ENCODE peak calls at places on chromosomes 7 and 10, in six cellular contexts. B is 8988T, Q is AML-193, A is skeletal muscle cell, G is NCI-H1092 treated with DMSO at 0.1 percent for 48 hours, F is SK-N-DZ. J is an unnamed sample.

GRCh38 chr10:112491144-112491543 is 44.1 kb downstream of the VTI1A start:
- DNase-seq in B (no peak), F (no peak), G (no peak), Q (no peak), A (no peak), J (peak)

GRCh38 chr7:21192662-21193061 is 235.2 kb upstream of the SP4 start:
- DNase-seq in B (no peak), F (no peak), A (no peak), Q (no peak), G (no peak), J (no peak)

GRCh38 chr10:48245977-48246376 is 28.5 kb downstream of the FRMPD2 start:
- DNase-seq in F (no peak), Q (no peak), G (no peak), A (no peak), B (no peak), J (no peak)

GRCh38 chr10:126393076-126393475 is 4.8 kb upstream of the ADAM12 start:
- DNase-seq in A (no peak), G (no peak), B (no peak), Q (no peak), F (no peak), J (no peak)

GRCh38 chr7:4683043-4683883 is 1.2 kb downstream of the FOXK1 start:
- DNase-seq in B (no peak), F (no peak), G (no peak), Q (no peak), A (no peak), J (no peak)

GRCh38 chr10:67114945-67115344 is 189.1 kb downstream of the LRRTM3 start:
- DNase-seq in A (no peak), F (peak), G (peak), Q (no peak), B (no peak), J (peak)

GRCh38 chr10:28793482-28793881 is 116.2 kb downstream of the BAMBI start:
- DNase-seq in G (no peak), F (no peak), A (no peak), Q (no peak), B (no peak), J (no peak)

GRCh38 chr7:112448376-112448775 is 1.9 kb upstream of the IFRD1 start:
- DNase-seq in Q (no peak), G (no peak), F (no peak), A (no peak), B (no peak), J (no peak)

GRCh38 chr10:31947144-31947926 is 18.7 kb upstream of the ARHGAP12 start:
- DNase-seq in A (peak), B (peak), F (no peak), Q (no peak), G (peak), J (peak)

GRCh38 chr7:27641576-27642230 is 21.0 kb downstream of the HIBADH start:
- DNase-seq in B (no peak), A (no peak), G (no peak), Q (no peak), F (no peak), J (no peak)

GRCh38 chr10:90288403-90288933 is 569.4 kb downstream of the HTR7 start:
- DNase-seq in B (no peak), G (no peak), Q (no peak), F (no peak), A (no peak), J (no peak)

GRCh38 chr10:110512461-110513187 is 14.9 kb downstream of the DUSP5 start:
- DNase-seq in B (no peak), A (peak), Q (no peak), F (no peak), G (no peak), J (no peak)

GRCh38 chr10:46548781-46549090 is 7.7 kb downstream of the GPRIN2 start:
- DNase-seq in Q (no peak), G (no peak), B (no peak), F (no peak), A (no peak), J (no peak)

GRCh38 chr7:30652951-30653641 is 29.2 kb downstream of the CRHR2 start:
- DNase-seq in G (no peak), F (no peak), B (no peak), A (no peak), Q (no peak), J (no peak)

GRCh38 chr10:113309791-113310190 is 243.1 kb upstream of the HABP2 start:
- DNase-seq in F (no peak), A (no peak), B (no peak), G (no peak), Q (no peak), J (no peak)

GRCh38 chr10:61078542-61078941 is 134.6 kb upstream of the RHOBTB1 start:
- DNase-seq in G (no peak), Q (no peak), A (peak), B (no peak), F (no peak), J (no peak)

GRCh38 chr7:21425290-21425689 is 2.6 kb upstream of the SP4 start:
- DNase-seq in F (no peak), G (no peak), A (no peak), Q (no peak), B (no peak), J (no peak)

GRCh38 chr7:21617513-21617912 is 74.7 kb downstream of the DNAH11 start:
- DNase-seq in G (no peak), F (no peak), A (no peak), B (no peak), Q (no peak), J (no peak)

GRCh38 chr7:83276250-83276649 is 113.6 kb upstream of the PCLO start:
- DNase-seq in G (no peak), F (no peak), Q (no peak), A (no peak), B (no peak), J (no peak)

GRCh38 chr7:676972-677385 is 49.5 kb upstream of the DNAAF5 start:
- DNase-seq in A (no peak), Q (no peak), B (no peak), F (no peak), G (no peak), J (no peak)

GRCh38 chr10:96495544-96495943 is 18.2 kb downstream of the TLL2 start:
- DNase-seq in A (no peak), F (no peak), Q (no peak), B (no peak), G (no peak), J (no peak)

GRCh38 chr10:69883680-69884375 is 82.1 kb downstream of the COL13A1 start:
- DNase-seq in A (no peak), Q (no peak), G (no peak), B (no peak), F (no peak), J (no peak)

GRCh38 chr10:131983780-131984179 is 2.1 kb upstream of the BNIP3 start:
- DNase-seq in G (no peak), Q (no peak), B (peak), A (peak), F (no peak), J (no peak)

GRCh38 chr7:135260930-135261721 is 27.5 kb downstream of the STRA8 start:
- DNase-seq in G (no peak), A (peak), F (peak), Q (no peak), B (no peak), J (no peak)

GRCh38 chr7:141158562-141158961 is 84.7 kb downstream of the TMEM178B start:
- DNase-seq in F (no peak), A (peak), Q (no peak), G (no peak), B (peak), J (no peak)

GRCh38 chr10:45209888-45210287 is 105.5 kb downstream of the OR13A1 start:
- DNase-seq in F (no peak), Q (no peak), B (no peak), G (no peak), A (no peak), J (no peak)

GRCh38 chr7:152435384-152436278 is at the start of gene KMT2C:
- DNase-seq in Q (no peak), G (peak), B (peak), A (no peak), F (peak), J (no peak)

GRCh38 chr10:116756277-116756676 is 13.9 kb upstream of the HSPA12A start:
- DNase-seq in B (no peak), G (no peak), F (no peak), Q (no peak), A (no peak), J (no peak)

GRCh38 chr7:28060371-28060950 is 120.1 kb downstream of the JAZF1 start:
- DNase-seq in A (no peak), B (no peak), G (no peak), F (no peak), Q (no peak), J (no peak)